ENCODE peak calls at places on chromosomes 2 and 18, in eight cellular contexts. One of them, this sample, is unnamed.

GRCh38 chr2:215845839-215846586 is 167.3 kb downstream of the MREG start:
- DNase-seq in adrenal gland: no peak
- DNase-seq in IMR-90: no peak
- DNase-seq in right atrium auricular region: no peak
- DNase-seq in fibroblast of mammary gland: no peak
- DNase-seq in OCI-LY7: no peak
- DNase-seq in K562: no peak
- DNase-seq in left ventricle myocardium inferior: no peak
- DNase-seq in this sample: peak; percentile 23

GRCh38 chr2:203915256-203915655 is 21.3 kb upstream of the ICOS start:
- DNase-seq in right atrium auricular region: no peak
- DNase-seq in K562: no peak
- DNase-seq in adrenal gland: no peak
- DNase-seq in IMR-90: no peak
- DNase-seq in left ventricle myocardium inferior: no peak
- DNase-seq in OCI-LY7: no peak
- DNase-seq in fibroblast of mammary gland: peak; percentile 37
- DNase-seq in this sample: no peak

GRCh38 chr2:191358325-191359025 is 113.3 kb downstream of the MYO1B start:
- DNase-seq in K562: no peak
- DNase-seq in OCI-LY7: no peak
- DNase-seq in fibroblast of mammary gland: no peak
- DNase-seq in right atrium auricular region: no peak
- DNase-seq in left ventricle myocardium inferior: peak; percentile 46
- DNase-seq in IMR-90: peak; percentile 26
- DNase-seq in adrenal gland: no peak
- DNase-seq in this sample: no peak

GRCh38 chr18:7272268-7273049 is 41.6 kb downstream of the LRRC30 start:
- DNase-seq in left ventricle myocardium inferior: peak; percentile 59
- DNase-seq in fibroblast of mammary gland: peak; percentile 75
- DNase-seq in OCI-LY7: no peak
- DNase-seq in adrenal gland: peak; percentile 64
- DNase-seq in K562: no peak
- DNase-seq in IMR-90: peak; percentile 61
- DNase-seq in right atrium auricular region: peak; percentile 75
- DNase-seq in this sample: no peak

GRCh38 chr2:106030287-106031268 is 163.5 kb downstream of the UXS1 start:
- DNase-seq in OCI-LY7: no peak
- DNase-seq in right atrium auricular region: no peak
- DNase-seq in IMR-90: peak; percentile 81
- DNase-seq in adrenal gland: no peak
- DNase-seq in K562: no peak
- DNase-seq in left ventricle myocardium inferior: peak; percentile 44
- DNase-seq in fibroblast of mammary gland: peak; percentile 93
- DNase-seq in this sample: no peak

GRCh38 chr18:11245889-11246288 is 96.5 kb upstream of the PIEZO2 start:
- DNase-seq in OCI-LY7: no peak
- DNase-seq in fibroblast of mammary gland: peak; percentile 84
- DNase-seq in adrenal gland: no peak
- DNase-seq in IMR-90: no peak
- DNase-seq in left ventricle myocardium inferior: no peak
- DNase-seq in right atrium auricular region: no peak
- DNase-seq in K562: no peak
- DNase-seq in this sample: no peak

GRCh38 chr18:12079504-12080237 is 14.0 kb upstream of the ANKRD62 start:
- DNase-seq in left ventricle myocardium inferior: no peak
- DNase-seq in K562: no peak
- DNase-seq in right atrium auricular region: no peak
- DNase-seq in IMR-90: peak; percentile 30
- DNase-seq in OCI-LY7: no peak
- DNase-seq in fibroblast of mammary gland: peak; percentile 72
- DNase-seq in adrenal gland: no peak
- DNase-seq in this sample: no peak

GRCh38 chr2:120999374-121000097 is 263.9 kb downstream of the GLI2 start:
- DNase-seq in adrenal gland: no peak
- DNase-seq in OCI-LY7: no peak
- DNase-seq in left ventricle myocardium inferior: no peak
- DNase-seq in K562: no peak
- DNase-seq in right atrium auricular region: peak; percentile 53
- DNase-seq in fibroblast of mammary gland: no peak
- DNase-seq in IMR-90: no peak
- DNase-seq in this sample: no peak

GRCh38 chr2:189134485-189134884 is 45.1 kb downstream of the COL5A2 start:
- DNase-seq in adrenal gland: no peak
- DNase-seq in IMR-90: no peak
- DNase-seq in fibroblast of mammary gland: no peak
- DNase-seq in OCI-LY7: no peak
- DNase-seq in right atrium auricular region: no peak
- DNase-seq in left ventricle myocardium inferior: no peak
- DNase-seq in K562: no peak
- DNase-seq in this sample: no peak

GRCh38 chr18:52046842-52047241 is 293.2 kb upstream of the DCC start:
- DNase-seq in K562: no peak
- DNase-seq in right atrium auricular region: no peak
- DNase-seq in OCI-LY7: no peak
- DNase-seq in fibroblast of mammary gland: no peak
- DNase-seq in left ventricle myocardium inferior: no peak
- DNase-seq in IMR-90: no peak
- DNase-seq in adrenal gland: no peak
- DNase-seq in this sample: no peak

GRCh38 chr2:176424756-176425155 is 155.5 kb downstream of the MTX2 start:
- DNase-seq in OCI-LY7: no peak
- DNase-seq in adrenal gland: no peak
- DNase-seq in K562: no peak
- DNase-seq in fibroblast of mammary gland: no peak
- DNase-seq in IMR-90: no peak
- DNase-seq in left ventricle myocardium inferior: no peak
- DNase-seq in right atrium auricular region: no peak
- DNase-seq in this sample: no peak

GRCh38 chr2:127161176-127162136 is 54.5 kb upstream of the BIN1 start:
- DNase-seq in left ventricle myocardium inferior: no peak
- DNase-seq in IMR-90: no peak
- DNase-seq in K562: no peak
- DNase-seq in OCI-LY7: no peak
- DNase-seq in fibroblast of mammary gland: no peak
- DNase-seq in adrenal gland: no peak
- DNase-seq in right atrium auricular region: no peak
- DNase-seq in this sample: no peak

GRCh38 chr2:208147008-208147407 is 1.1 kb upstream of the CRYGB start:
- DNase-seq in adrenal gland: no peak
- DNase-seq in left ventricle myocardium inferior: no peak
- DNase-seq in right atrium auricular region: no peak
- DNase-seq in fibroblast of mammary gland: no peak
- DNase-seq in IMR-90: no peak
- DNase-seq in K562: no peak
- DNase-seq in OCI-LY7: no peak
- DNase-seq in this sample: no peak

GRCh38 chr18:35478520-35479435 is 19.0 kb downstream of the INO80C start:
- DNase-seq in left ventricle myocardium inferior: no peak
- DNase-seq in OCI-LY7: no peak
- DNase-seq in adrenal gland: peak; percentile 34
- DNase-seq in right atrium auricular region: no peak
- DNase-seq in K562: no peak
- DNase-seq in fibroblast of mammary gland: peak; percentile 99
- DNase-seq in IMR-90: peak; percentile 86
- DNase-seq in this sample: no peak

GRCh38 chr18:35479911-35480586 is 17.7 kb downstream of the INO80C start:
- DNase-seq in OCI-LY7: no peak
- DNase-seq in left ventricle myocardium inferior: no peak
- DNase-seq in IMR-90: no peak
- DNase-seq in right atrium auricular region: no peak
- DNase-seq in adrenal gland: no peak
- DNase-seq in fibroblast of mammary gland: no peak
- DNase-seq in K562: no peak
- DNase-seq in this sample: no peak

GRCh38 chr18:35477497-35477896 is 20.3 kb downstream of the INO80C start:
- DNase-seq in K562: no peak
- DNase-seq in right atrium auricular region: no peak
- DNase-seq in left ventricle myocardium inferior: no peak
- DNase-seq in OCI-LY7: no peak
- DNase-seq in IMR-90: no peak
- DNase-seq in fibroblast of mammary gland: no peak
- DNase-seq in adrenal gland: no peak
- DNase-seq in this sample: no peak

GRCh38 chr18:35474884-35475283 is 22.9 kb downstream of the INO80C start:
- DNase-seq in right atrium auricular region: no peak
- DNase-seq in K562: no peak
- DNase-seq in adrenal gland: no peak
- DNase-seq in OCI-LY7: no peak
- DNase-seq in fibroblast of mammary gland: peak; percentile 39
- DNase-seq in left ventricle myocardium inferior: no peak
- DNase-seq in IMR-90: no peak
- DNase-seq in this sample: no peak

GRCh38 chr18:35477974-35478373 is 19.8 kb downstream of the INO80C start:
- DNase-seq in adrenal gland: no peak
- DNase-seq in K562: no peak
- DNase-seq in fibroblast of mammary gland: no peak
- DNase-seq in OCI-LY7: no peak
- DNase-seq in left ventricle myocardium inferior: no peak
- DNase-seq in IMR-90: no peak
- DNase-seq in right atrium auricular region: no peak
- DNase-seq in this sample: no peak
- H3K4me3 ChIP-seq in adrenal gland: no peak overlapping the region
- H3K4me3 ChIP-seq in K562: no peak overlapping the region
- H3K4me3 ChIP-seq in fibroblast of mammary gland: peak overlapping the region; percentile 51
- H3K4me3 ChIP-seq in OCI-LY7: no peak overlapping the region
- H3K4me3 ChIP-seq in left ventricle myocardium inferior: no peak overlapping the region
- H3K4me3 ChIP-seq in IMR-90: no peak overlapping the region
- H3K4me3 ChIP-seq in right atrium auricular region: no peak overlapping the region
- H3K4me3 ChIP-seq in this sample: no peak overlapping the region

GRCh38 chr2:55592130-55592529 is 25.3 kb downstream of the PPP4R3B start:
- DNase-seq in IMR-90: no peak
- DNase-seq in right atrium auricular region: no peak
- DNase-seq in fibroblast of mammary gland: no peak
- DNase-seq in K562: no peak
- DNase-seq in adrenal gland: no peak
- DNase-seq in left ventricle myocardium inferior: no peak
- DNase-seq in OCI-LY7: no peak
- DNase-seq in this sample: no peak
- TF ChIP-seq CTCF in IMR-90: no peak
- TF ChIP-seq CTCF in right atrium auricular region: no peak
- TF ChIP-seq CTCF in fibroblast of mammary gland: no peak
- TF ChIP-seq CTCF in K562: no peak
- TF ChIP-seq CTCF in adrenal gland: no peak
- TF ChIP-seq CTCF in left ventricle myocardium inferior: no peak
- TF ChIP-seq CTCF in OCI-LY7: no peak
- TF ChIP-seq CTCF in this sample: no peak

DNA sequence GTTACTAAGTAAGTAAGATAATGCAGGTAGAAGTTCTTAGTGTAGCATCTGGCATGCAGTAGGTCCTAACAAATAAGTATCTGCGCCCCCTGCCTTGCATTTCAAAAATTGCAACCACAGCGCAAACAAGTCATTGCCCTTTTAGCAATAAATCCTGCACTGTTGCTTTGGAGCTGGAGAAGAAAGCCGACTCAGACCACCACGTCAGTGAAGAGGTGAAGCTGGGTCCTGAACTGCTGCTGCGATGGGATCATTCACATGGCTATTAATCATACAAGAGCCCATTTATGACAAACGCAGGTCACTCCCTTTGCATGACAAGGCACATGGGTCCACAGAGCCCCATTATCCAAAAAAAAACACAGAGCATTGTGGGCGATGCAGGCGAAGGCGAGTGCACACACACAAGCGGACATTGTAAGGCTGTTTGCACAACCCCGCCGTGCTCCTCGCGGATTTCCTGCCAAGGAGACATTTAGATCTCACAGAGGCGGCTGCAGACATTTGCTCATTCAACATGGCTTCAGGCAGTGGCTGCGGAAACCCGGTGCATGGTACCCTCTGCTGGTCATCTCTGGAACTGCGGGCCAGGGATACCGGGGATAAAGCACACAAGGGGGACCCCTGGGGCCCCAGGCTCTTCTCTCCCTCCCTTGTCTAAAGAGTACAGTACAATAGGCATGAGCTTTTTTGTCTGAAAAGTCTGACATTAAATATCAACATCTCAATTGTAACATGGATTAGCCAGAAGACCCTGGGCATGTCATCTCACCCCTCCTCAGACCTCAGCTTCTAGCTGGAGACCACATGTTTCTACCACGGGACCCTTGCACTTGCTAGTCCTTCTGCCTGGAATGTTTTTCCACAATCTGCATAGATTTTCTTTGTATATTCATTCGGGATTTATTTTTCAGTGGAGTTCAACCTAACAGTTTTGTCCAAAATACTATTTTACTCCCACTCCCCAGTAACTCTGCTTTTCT is 56.7 kb downstream of the CYRIA start:
- DNase-seq in fibroblast of mammary gland: peak; percentile 75
- DNase-seq in IMR-90: peak; percentile 68
- DNase-seq in OCI-LY7: peak; percentile 83
- DNase-seq in right atrium auricular region: peak; percentile 93
- DNase-seq in adrenal gland: peak; percentile 84
- DNase-seq in left ventricle myocardium inferior: peak; percentile 86
- DNase-seq in K562: peak; percentile 85
- DNase-seq in this sample: peak; percentile 76
- H3K4me3 ChIP-seq in fibroblast of mammary gland: peak overlapping the region; percentile 42
- H3K4me3 ChIP-seq in IMR-90: peak overlapping the region; percentile 20
- H3K4me3 ChIP-seq in OCI-LY7: peak overlapping the region; percentile 67
- H3K4me3 ChIP-seq in right atrium auricular region: peak overlapping the region; percentile 26
- H3K4me3 ChIP-seq in adrenal gland: no peak overlapping the region
- H3K4me3 ChIP-seq in left ventricle myocardium inferior: peak overlapping the region; percentile 68
- H3K4me3 ChIP-seq in K562: peak overlapping the region; percentile 18
- H3K4me3 ChIP-seq in this sample: peak overlapping the region; percentile 45

GRCh38 chr2:235802542-235802941 is 308.7 kb downstream of the AGAP1 start:
- DNase-seq in fibroblast of mammary gland: no peak
- DNase-seq in left ventricle myocardium inferior: no peak
- DNase-seq in IMR-90: no peak
- DNase-seq in right atrium auricular region: no peak
- DNase-seq in K562: no peak
- DNase-seq in adrenal gland: no peak
- DNase-seq in OCI-LY7: no peak
- DNase-seq in this sample: no peak

GRCh38 chr2:235804676-235805075 is 310.8 kb downstream of the AGAP1 start:
- DNase-seq in OCI-LY7: no peak
- DNase-seq in K562: no peak
- DNase-seq in fibroblast of mammary gland: no peak
- DNase-seq in IMR-90: no peak
- DNase-seq in right atrium auricular region: no peak
- DNase-seq in adrenal gland: no peak
- DNase-seq in left ventricle myocardium inferior: no peak
- DNase-seq in this sample: no peak

GRCh38 chr2:235799281-235799680 is 305.4 kb downstream of the AGAP1 start:
- DNase-seq in left ventricle myocardium inferior: no peak
- DNase-seq in right atrium auricular region: no peak
- DNase-seq in IMR-90: no peak
- DNase-seq in K562: no peak
- DNase-seq in fibroblast of mammary gland: no peak
- DNase-seq in adrenal gland: no peak
- DNase-seq in OCI-LY7: no peak
- DNase-seq in this sample: no peak

GRCh38 chr2:235807347-235807746 is 313.5 kb downstream of the AGAP1 start:
- DNase-seq in IMR-90: no peak
- DNase-seq in left ventricle myocardium inferior: no peak
- DNase-seq in OCI-LY7: no peak
- DNase-seq in fibroblast of mammary gland: no peak
- DNase-seq in K562: no peak
- DNase-seq in right atrium auricular region: no peak
- DNase-seq in adrenal gland: no peak
- DNase-seq in this sample: no peak

GRCh38 chr2:235803028-235803427 is 309.2 kb downstream of the AGAP1 start:
- DNase-seq in K562: no peak
- DNase-seq in right atrium auricular region: no peak
- DNase-seq in adrenal gland: no peak
- DNase-seq in IMR-90: peak; percentile 11
- DNase-seq in OCI-LY7: no peak
- DNase-seq in left ventricle myocardium inferior: no peak
- DNase-seq in fibroblast of mammary gland: peak; percentile 29
- DNase-seq in this sample: no peak
- TF ChIP-seq CTCF in K562: no peak
- TF ChIP-seq CTCF in right atrium auricular region: no peak
- TF ChIP-seq CTCF in adrenal gland: no peak
- TF ChIP-seq CTCF in IMR-90: peak; percentile 54
- TF ChIP-seq CTCF in OCI-LY7: no peak
- TF ChIP-seq CTCF in left ventricle myocardium inferior: peak; percentile 26
- TF ChIP-seq CTCF in fibroblast of mammary gland: peak; percentile 12
- TF ChIP-seq CTCF in this sample: no peak

This sample was measured in GM12865.